ENCODE peak calls at places on chromosomes 2 and 18, in six cellular contexts. Q is fibroblast of the aortic adventitia, N is PC-3, T is psoas muscle, R is PC-9, U is GM12865. V is an unnamed sample.
A peak's percentile ranks its signal among the peaks of the same experiment; 100 is the strongest.

GRCh38 chr18:59101830-59102414 is 37.8 kb upstream of the SEC11C start:
- DNase-seq in Q (no peak), N (no peak), T (no peak), R (peak; percentile 27), U (no peak), V (no peak)

GRCh38 chr2:23632831-23633395 is 247.9 kb downstream of the KLHL29 start:
- DNase-seq in Q (no peak), N (no peak), T (no peak), R (no peak), U (no peak), V (no peak)

GRCh38 chr18:29377346-29377745 is 1200.4 kb upstream of the CDH2 start:
- DNase-seq in Q (peak; percentile 9), N (peak; percentile 11), T (no peak), R (no peak), U (no peak), V (peak; percentile 5)

GRCh38 chr18:55264108-55264507 is 304.8 kb upstream of the CCDC68 start:
- DNase-seq in Q (peak; percentile 73), N (no peak), T (no peak), R (no peak), U (no peak), V (peak; percentile 71)

GRCh38 chr2:188620916-188621315 is 329.2 kb downstream of the GULP1 start:
- DNase-seq in Q (peak; percentile 55), N (no peak), T (no peak), R (no peak), U (no peak), V (no peak)

GRCh38 chr2:214103199-214104001 is 307.5 kb upstream of the VWC2L start:
- DNase-seq in Q (no peak), N (peak; percentile 39), T (no peak), R (peak; percentile 59), U (no peak), V (peak; percentile 18)

GRCh38 chr18:32956591-32957310 is 183.9 kb upstream of the KLHL14 start:
- DNase-seq in Q (peak; percentile 86), N (no peak), T (no peak), R (no peak), U (no peak), V (peak; percentile 91)

GRCh38 chr2:20067992-20068727 is 16.7 kb upstream of the LAPTM4A start:
- DNase-seq in Q (peak; percentile 95), N (peak; percentile 78), T (no peak), R (peak; percentile 97), U (no peak), V (peak; percentile 95)

GRCh38 chr2:46193356-46193755 is 103.9 kb upstream of the EPAS1 start:
- DNase-seq in Q (no peak), N (no peak), T (no peak), R (no peak), U (no peak), V (no peak)

GRCh38 chr2:240892361-240892760 is 3.6 kb downstream of the MAB21L4 start:
- DNase-seq in Q (no peak), N (no peak), T (no peak), R (no peak), U (no peak), V (no peak)

GRCh38 chr2:240892925-240893324 is 3.0 kb downstream of the MAB21L4 start:
- DNase-seq in Q (no peak), N (no peak), T (no peak), R (no peak), U (no peak), V (no peak)

GRCh38 chr2:240894006-240894405 is 1.9 kb downstream of the MAB21L4 start:
- DNase-seq in Q (no peak), N (no peak), T (no peak), R (peak; percentile 90), U (no peak), V (no peak)

GRCh38 chr2:240894836-240895558 is 959 bp downstream of the MAB21L4 start:
- DNase-seq in Q (no peak), N (no peak), T (no peak), R (no peak), U (no peak), V (no peak)

GRCh38 chr2:240893363-240893828 is 2.6 kb downstream of the MAB21L4 start:
- DNase-seq in Q (peak; percentile 47), N (peak; percentile 38), T (no peak), R (peak; percentile 100), U (no peak), V (no peak)
- TF ChIP-seq CTCF in Q (no peak), N (no peak), T (no peak), R (peak; percentile 55), U (no peak), V (no peak)

GRCh38 chr18:79951545-79952456 is at the start of gene SLC66A2:
- DNase-seq in Q (peak; percentile 77), N (peak; percentile 89), T (peak; percentile 94), R (peak; percentile 52), U (peak; percentile 92), V (peak; percentile 84)
- TF ChIP-seq CTCF in Q (no peak), N (peak; percentile 16), T (no peak), R (no peak), U (no peak), V (no peak)

DNA sequence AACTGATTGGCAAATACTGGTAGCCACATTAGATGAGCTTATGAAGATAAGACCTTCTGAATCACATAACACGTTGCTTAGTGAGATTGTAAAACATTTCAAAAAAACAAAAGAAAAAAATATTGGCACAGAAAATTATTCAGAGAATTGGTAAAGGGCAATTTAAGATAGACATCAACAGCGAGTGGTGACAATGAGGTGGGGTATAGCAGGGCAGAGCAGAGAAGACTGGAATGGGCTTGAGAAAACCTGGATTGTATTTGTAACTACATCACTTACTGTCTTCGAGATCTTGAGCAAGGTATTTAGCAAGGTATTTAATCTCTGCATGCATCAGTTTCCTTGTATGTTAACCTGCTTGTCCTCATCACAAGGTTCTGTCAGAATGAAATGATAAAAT is 313.0 kb upstream of the MEIS1 start:
- DNase-seq in Q (no peak), N (no peak), T (no peak), R (no peak), U (no peak), V (no peak)
- TF ChIP-seq CTCF in Q (no peak), N (no peak), T (no peak), R (no peak), U (no peak), V (no peak)

DNA sequence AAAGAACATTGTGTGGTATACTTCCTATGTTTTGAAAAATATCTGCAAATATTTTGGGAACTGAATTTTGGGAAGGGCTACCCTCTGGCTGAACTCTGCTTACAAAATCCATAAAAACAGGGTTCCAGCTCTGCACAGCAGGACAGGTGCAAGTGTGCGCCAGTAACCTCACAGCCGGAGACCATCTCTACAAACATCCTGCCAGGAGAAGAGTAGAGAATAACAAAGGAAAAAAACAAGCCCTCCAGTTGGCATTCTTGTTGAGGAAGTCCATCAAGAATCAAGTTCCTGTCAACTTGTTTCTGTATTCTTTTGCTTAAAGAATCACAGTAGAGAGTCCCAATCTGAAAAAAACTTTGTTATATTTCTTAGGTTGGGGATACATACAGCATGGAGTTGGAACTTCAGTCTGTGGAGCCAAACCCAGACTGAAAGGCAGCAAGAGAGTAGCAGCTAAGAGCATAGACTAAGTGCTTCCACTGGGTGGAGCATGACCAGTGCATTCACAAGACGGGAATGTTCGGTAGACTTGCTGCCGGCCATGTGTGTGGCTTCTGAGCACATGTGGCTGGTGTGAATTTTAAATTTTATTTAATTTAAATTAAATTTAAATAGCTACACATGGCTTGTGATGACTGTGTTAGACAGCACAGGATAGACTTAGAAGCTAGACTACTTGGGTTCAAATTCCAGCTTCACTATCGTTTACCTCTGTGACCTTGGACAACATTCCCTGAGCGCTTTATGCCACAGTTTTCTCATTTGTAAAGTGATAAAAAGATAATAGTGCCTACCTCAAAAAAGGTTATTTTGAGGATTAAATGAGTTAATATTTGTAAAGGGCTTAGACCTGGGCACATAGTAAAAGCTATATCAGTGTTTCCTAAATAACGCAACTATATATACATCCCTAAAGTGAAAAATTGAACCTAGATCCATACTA is 41.9 kb downstream of the SPTBN1 start:
- DNase-seq in Q (peak; percentile 65), N (peak; percentile 20), T (peak; percentile 32), R (no peak), U (peak; percentile 33), V (peak; percentile 81)
- TF ChIP-seq CTCF in Q (peak; percentile 55), N (peak; percentile 28), T (peak; percentile 45), R (no peak), U (peak; percentile 15), V (peak; percentile 70)

V was measured in choroid plexus epithelial cell.